ENCODE peak calls at places on chromosomes 2 and 18, in four cellular contexts. One of them, this sample, is unnamed.

GRCh38 chr18:75681538-75682115 is 254.1 kb upstream of the SMIM21 start:
- DNase-seq in H1: no peak
- DNase-seq in endothelial cell of umbilical vein: no peak
- DNase-seq in K562: no peak
- DNase-seq in this sample: no peak

GRCh38 chr2:59276917-59277316 is 1035.8 kb upstream of the FANCL start:
- DNase-seq in H1: no peak
- DNase-seq in endothelial cell of umbilical vein: no peak
- DNase-seq in K562: no peak
- DNase-seq in this sample: no peak

GRCh38 chr2:128309341-128310093 is 9.2 kb downstream of the HS6ST1 start:
- DNase-seq in H1: no peak
- DNase-seq in endothelial cell of umbilical vein: no peak
- DNase-seq in K562: peak
- DNase-seq in this sample: no peak

GRCh38 chr18:68797901-68798300 is at the start of gene CCDC102B:
- DNase-seq in H1: no peak
- DNase-seq in endothelial cell of umbilical vein: peak
- DNase-seq in K562: no peak
- DNase-seq in this sample: no peak

GRCh38 chr18:58315739-58316215 is 271.8 kb downstream of the NEDD4L start:
- DNase-seq in H1: no peak
- DNase-seq in endothelial cell of umbilical vein: peak
- DNase-seq in K562: no peak
- DNase-seq in this sample: no peak

GRCh38 chr18:30713299-30713698 is 329.2 kb downstream of the DSC3 start:
- DNase-seq in H1: no peak
- DNase-seq in endothelial cell of umbilical vein: no peak
- DNase-seq in K562: no peak
- DNase-seq in this sample: no peak

GRCh38 chr2:2222931-2223330 is 108.1 kb downstream of the MYT1L start:
- DNase-seq in H1: no peak
- DNase-seq in endothelial cell of umbilical vein: no peak
- DNase-seq in K562: no peak
- DNase-seq in this sample: no peak

GRCh38 chr2:209495855-209496585 is 72.2 kb downstream of the MAP2 start:
- DNase-seq in H1: no peak
- DNase-seq in endothelial cell of umbilical vein: peak
- DNase-seq in K562: no peak
- DNase-seq in this sample: no peak

GRCh38 chr18:67669993-67670671 is 153.6 kb upstream of the DSEL start:
- DNase-seq in H1: no peak
- DNase-seq in endothelial cell of umbilical vein: no peak
- DNase-seq in K562: no peak
- DNase-seq in this sample: no peak

GRCh38 chr2:217379807-217380206 is 519.9 kb upstream of the TNP1 start:
- DNase-seq in H1: no peak
- DNase-seq in endothelial cell of umbilical vein: no peak
- DNase-seq in K562: no peak
- DNase-seq in this sample: no peak

GRCh38 chr2:118386636-118387302 is 298.5 kb downstream of the INSIG2 start:
- DNase-seq in H1: no peak
- DNase-seq in endothelial cell of umbilical vein: no peak
- DNase-seq in K562: no peak
- DNase-seq in this sample: no peak

GRCh38 chr18:41829648-41830516 is 125.2 kb upstream of the PIK3C3 start:
- DNase-seq in H1: no peak
- DNase-seq in endothelial cell of umbilical vein: peak
- DNase-seq in K562: no peak
- DNase-seq in this sample: no peak

GRCh38 chr2:100889286-100889685 is 69.3 kb downstream of the NPAS2 start:
- DNase-seq in H1: no peak
- DNase-seq in endothelial cell of umbilical vein: no peak
- DNase-seq in K562: no peak
- DNase-seq in this sample: no peak

GRCh38 chr2:241636182-241636982 is 576 bp downstream of the THAP4 start:
- DNase-seq in H1: no peak
- DNase-seq in endothelial cell of umbilical vein: peak
- DNase-seq in K562: peak
- DNase-seq in this sample: peak

GRCh38 chr2:187138240-187138639 is 289.3 kb upstream of the ZSWIM2 start:
- DNase-seq in H1: no peak
- DNase-seq in endothelial cell of umbilical vein: peak
- DNase-seq in K562: no peak
- DNase-seq in this sample: peak

GRCh38 chr18:60163622-60164021 is 209.0 kb downstream of the MC4R start:
- DNase-seq in H1: no peak
- DNase-seq in endothelial cell of umbilical vein: no peak
- DNase-seq in K562: no peak
- DNase-seq in this sample: no peak

GRCh38 chr2:186592137-186592875 is 2.5 kb downstream of the ITGAV start:
- DNase-seq in H1: no peak
- DNase-seq in endothelial cell of umbilical vein: peak
- DNase-seq in K562: no peak
- DNase-seq in this sample: no peak

GRCh38 chr18:80147418-80148315 is 38.6 kb downstream of the ADNP2 start:
- DNase-seq in H1: no peak
- DNase-seq in endothelial cell of umbilical vein: peak
- DNase-seq in K562: no peak
- DNase-seq in this sample: peak
- TF ChIP-seq POLR2AphosphoS5 in H1: no peak
- TF ChIP-seq POLR2AphosphoS5 in endothelial cell of umbilical vein: no peak
- TF ChIP-seq POLR2AphosphoS5 in K562: no peak
- TF ChIP-seq POLR2AphosphoS5 in this sample: peak

DNA sequence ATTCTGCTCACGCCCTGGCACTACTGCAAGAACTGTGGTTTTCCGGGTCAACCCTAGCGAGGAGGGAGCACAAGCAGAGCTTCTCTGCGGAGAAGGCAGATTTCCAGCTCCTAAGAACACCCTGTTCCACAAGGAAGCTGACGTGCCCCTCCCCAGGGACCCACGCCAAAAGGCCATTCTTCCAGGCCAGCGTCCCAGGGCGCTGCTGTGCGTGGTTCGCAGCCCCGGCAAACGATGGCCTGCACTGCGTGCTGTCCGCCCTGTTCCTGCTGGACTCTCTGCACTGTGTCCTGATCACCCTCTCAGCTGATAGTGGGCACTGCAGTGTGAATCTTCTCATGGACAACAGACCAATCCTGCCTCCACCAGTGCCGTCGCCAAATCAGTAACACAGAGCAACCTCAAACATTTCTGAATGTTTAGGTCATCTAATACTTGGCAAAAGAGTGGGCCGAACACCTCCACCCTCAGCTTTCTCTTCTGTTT is 49.1 kb downstream of the ADI1 start:
- DNase-seq in H1: no peak
- DNase-seq in endothelial cell of umbilical vein: no peak
- DNase-seq in K562: no peak
- DNase-seq in this sample: no peak
- TF ChIP-seq POLR2AphosphoS5 in H1: no peak
- TF ChIP-seq POLR2AphosphoS5 in endothelial cell of umbilical vein: no peak
- TF ChIP-seq POLR2AphosphoS5 in K562: no peak
- TF ChIP-seq POLR2AphosphoS5 in this sample: no peak

GRCh38 chr18:27619259-27619772 is 434.2 kb upstream of the CHST9 start:
- DNase-seq in H1: no peak
- DNase-seq in endothelial cell of umbilical vein: no peak
- DNase-seq in K562: no peak
- DNase-seq in this sample: no peak

GRCh38 chr18:27621236-27621890 is 436.3 kb upstream of the CHST9 start:
- DNase-seq in H1: no peak
- DNase-seq in endothelial cell of umbilical vein: no peak
- DNase-seq in K562: no peak
- DNase-seq in this sample: no peak

GRCh38 chr18:27615345-27615844 is 430.3 kb upstream of the CHST9 start:
- DNase-seq in H1: no peak
- DNase-seq in endothelial cell of umbilical vein: no peak
- DNase-seq in K562: no peak
- DNase-seq in this sample: no peak

GRCh38 chr18:27619906-27620305 is 434.8 kb upstream of the CHST9 start:
- DNase-seq in H1: no peak
- DNase-seq in endothelial cell of umbilical vein: no peak
- DNase-seq in K562: no peak
- DNase-seq in this sample: no peak

DNA sequence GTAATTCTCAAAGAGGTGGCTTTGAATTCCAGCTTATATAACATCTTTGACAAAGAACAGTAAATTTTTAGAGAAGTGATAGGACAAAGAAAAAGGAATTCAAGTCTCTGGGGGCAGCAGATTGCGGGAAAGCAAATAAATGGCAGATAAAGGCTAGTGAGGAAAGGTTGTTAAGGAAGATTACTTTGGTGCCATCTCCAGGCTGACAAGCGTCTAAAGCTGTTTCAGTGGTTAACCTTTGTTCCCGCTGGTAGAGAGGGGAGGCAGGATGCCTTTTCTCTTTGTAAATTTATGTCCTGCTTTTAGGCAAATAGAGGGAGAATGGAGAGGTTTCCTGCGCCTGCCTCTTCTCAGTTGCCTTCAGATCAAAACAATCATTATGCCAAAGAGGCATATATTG is 431.2 kb upstream of the CHST9 start:
- DNase-seq in H1: no peak
- DNase-seq in endothelial cell of umbilical vein: no peak
- DNase-seq in K562: no peak
- DNase-seq in this sample: no peak
- TF ChIP-seq POLR2AphosphoS5 in H1: no peak
- TF ChIP-seq POLR2AphosphoS5 in endothelial cell of umbilical vein: no peak
- TF ChIP-seq POLR2AphosphoS5 in K562: no peak
- TF ChIP-seq POLR2AphosphoS5 in this sample: no peak

GRCh38 chr2:48530033-48530804 is at the start of gene STON1:
- DNase-seq in H1: no peak
- DNase-seq in endothelial cell of umbilical vein: peak
- DNase-seq in K562: peak
- DNase-seq in this sample: peak
- TF ChIP-seq POLR2AphosphoS5 in H1: no peak
- TF ChIP-seq POLR2AphosphoS5 in endothelial cell of umbilical vein: no peak
- TF ChIP-seq POLR2AphosphoS5 in K562: no peak
- TF ChIP-seq POLR2AphosphoS5 in this sample: no peak

GRCh38 chr2:162175720-162176119 is 23.7 kb upstream of the GCG start:
- DNase-seq in H1: no peak
- DNase-seq in endothelial cell of umbilical vein: no peak
- DNase-seq in K562: no peak
- DNase-seq in this sample: no peak

GRCh38 chr2:162174778-162175177 is 22.7 kb upstream of the GCG start:
- DNase-seq in H1: no peak
- DNase-seq in endothelial cell of umbilical vein: no peak
- DNase-seq in K562: no peak
- DNase-seq in this sample: no peak

GRCh38 chr2:162177301-162177700 is 25.3 kb upstream of the GCG start:
- DNase-seq in H1: no peak
- DNase-seq in endothelial cell of umbilical vein: no peak
- DNase-seq in K562: no peak
- DNase-seq in this sample: no peak

GRCh38 chr2:162172802-162173201 is 20.8 kb upstream of the GCG start:
- DNase-seq in H1: no peak
- DNase-seq in endothelial cell of umbilical vein: no peak
- DNase-seq in K562: no peak
- DNase-seq in this sample: no peak
- TF ChIP-seq POLR2AphosphoS5 in H1: no peak
- TF ChIP-seq POLR2AphosphoS5 in endothelial cell of umbilical vein: no peak
- TF ChIP-seq POLR2AphosphoS5 in K562: no peak
- TF ChIP-seq POLR2AphosphoS5 in this sample: no peak

DNA sequence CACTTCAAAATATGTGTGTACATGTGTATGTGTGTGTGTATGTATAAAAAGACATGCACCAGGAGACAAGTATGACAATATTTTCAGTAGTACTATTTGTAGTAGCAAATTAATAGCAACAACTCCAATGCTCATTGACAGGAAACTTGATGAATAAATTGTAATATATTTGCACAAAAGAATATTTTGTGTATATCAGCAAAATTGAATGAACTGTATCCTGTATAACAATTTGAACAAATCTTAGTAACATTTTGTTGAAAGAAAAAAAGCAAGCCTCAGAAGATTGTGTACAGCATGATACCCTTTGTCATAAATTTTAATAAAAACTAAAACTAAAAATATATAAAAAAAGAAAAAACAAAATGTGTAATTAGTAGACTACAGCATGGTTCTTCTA is 1367.3 kb upstream of the TMEFF2 start:
- DNase-seq in H1: no peak
- DNase-seq in endothelial cell of umbilical vein: no peak
- DNase-seq in K562: no peak
- DNase-seq in this sample: no peak
- TF ChIP-seq POLR2AphosphoS5 in H1: no peak
- TF ChIP-seq POLR2AphosphoS5 in endothelial cell of umbilical vein: no peak
- TF ChIP-seq POLR2AphosphoS5 in K562: no peak
- TF ChIP-seq POLR2AphosphoS5 in this sample: no peak

DNA sequence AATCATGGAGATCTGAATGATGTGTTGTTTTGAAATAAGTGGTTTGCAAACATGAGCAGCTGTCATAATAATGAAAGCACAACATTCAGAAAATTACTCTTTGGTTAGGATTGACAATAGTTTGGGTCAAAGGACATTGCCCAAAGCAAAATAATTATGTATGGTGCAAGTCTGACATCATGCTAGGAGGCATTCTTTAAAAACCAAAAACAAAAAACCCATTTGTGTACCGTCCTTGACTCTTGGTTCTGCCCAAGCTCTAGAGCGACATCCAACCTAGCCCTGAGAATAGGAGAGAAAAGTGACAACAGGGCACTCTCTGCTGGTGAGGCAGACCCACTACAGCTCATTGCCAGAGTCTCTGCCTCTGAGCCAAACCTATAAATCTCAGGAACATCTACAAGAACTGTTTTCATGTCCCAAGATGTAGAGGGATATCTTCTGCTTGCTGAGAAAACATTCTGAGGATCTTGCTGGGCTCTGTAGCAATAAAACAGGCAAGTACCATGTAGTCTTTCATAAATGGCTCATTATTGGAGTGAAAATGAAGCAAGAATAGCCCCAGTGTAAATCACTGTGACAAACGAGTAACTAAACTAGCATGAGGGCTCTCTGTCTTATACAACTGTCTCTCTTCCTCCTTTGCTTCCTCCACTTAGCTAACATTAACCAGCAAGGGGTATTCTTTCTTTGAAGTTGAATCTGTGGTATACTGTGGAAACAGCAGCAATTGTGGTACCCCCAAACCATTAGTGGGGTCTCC is 266.8 kb upstream of the CXCR4 start:
- DNase-seq in H1: no peak
- DNase-seq in endothelial cell of umbilical vein: peak
- DNase-seq in K562: peak
- DNase-seq in this sample: no peak
- TF ChIP-seq POLR2AphosphoS5 in H1: no peak
- TF ChIP-seq POLR2AphosphoS5 in endothelial cell of umbilical vein: no peak
- TF ChIP-seq POLR2AphosphoS5 in K562: no peak
- TF ChIP-seq POLR2AphosphoS5 in this sample: no peak

GRCh38 chr2:226185613-226186211 is 613.9 kb downstream of the IRS1 start:
- DNase-seq in H1: no peak
- DNase-seq in endothelial cell of umbilical vein: no peak
- DNase-seq in K562: no peak
- DNase-seq in this sample: no peak
- TF ChIP-seq POLR2AphosphoS5 in H1: no peak
- TF ChIP-seq POLR2AphosphoS5 in endothelial cell of umbilical vein: no peak
- TF ChIP-seq POLR2AphosphoS5 in K562: no peak
- TF ChIP-seq POLR2AphosphoS5 in this sample: no peak

This sample was measured in GM12891.